ENCODE peak calls at places on chromosome 17, in nine cellular contexts. One of them, this sample, is unnamed.

GRCh38 chr17:7167832-7168231 is 11.3 kb downstream of the ASGR1 start:
- DNase-seq in T-cell: no peak
- DNase-seq in CD8-positive, alpha-beta memory T cell: no peak
- DNase-seq in mucosa of descending colon: no peak
- DNase-seq in activated effector memory CD4-positive, alpha-beta T cell treated with Interleukin-2 at 50 U/mL for 16 hours: no peak
- DNase-seq in activated CD4-positive, alpha-beta T cell treated with anti-CD3 and anti-CD28 coated beads, Interleukin-2, amount 50 U/mL, for 1 hour: no peak
- DNase-seq in T follicular helper cell: no peak
- DNase-seq in HEK293T: no peak
- DNase-seq in Kasumi-1: no peak
- DNase-seq in this sample: no peak

GRCh38 chr17:13024526-13025263 is 6.9 kb upstream of the ELAC2 start:
- DNase-seq in T-cell: peak
- DNase-seq in CD8-positive, alpha-beta memory T cell: peak
- DNase-seq in mucosa of descending colon: peak
- DNase-seq in activated effector memory CD4-positive, alpha-beta T cell treated with Interleukin-2 at 50 U/mL for 16 hours: peak
- DNase-seq in activated CD4-positive, alpha-beta T cell treated with anti-CD3 and anti-CD28 coated beads, Interleukin-2, amount 50 U/mL, for 1 hour: peak
- DNase-seq in T follicular helper cell: peak
- DNase-seq in HEK293T: peak
- DNase-seq in Kasumi-1: peak
- DNase-seq in this sample: peak

GRCh38 chr17:21211825-21212479 is 2.0 kb downstream of the TMEM11 start:
- DNase-seq in T-cell: no peak
- DNase-seq in CD8-positive, alpha-beta memory T cell: no peak
- DNase-seq in mucosa of descending colon: peak
- DNase-seq in activated effector memory CD4-positive, alpha-beta T cell treated with Interleukin-2 at 50 U/mL for 16 hours: no peak
- DNase-seq in activated CD4-positive, alpha-beta T cell treated with anti-CD3 and anti-CD28 coated beads, Interleukin-2, amount 50 U/mL, for 1 hour: no peak
- DNase-seq in T follicular helper cell: no peak
- DNase-seq in HEK293T: no peak
- DNase-seq in Kasumi-1: no peak
- DNase-seq in this sample: no peak

GRCh38 chr17:3710951-3711383 is 12.7 kb upstream of the HASPIN start:
- DNase-seq in T-cell: peak
- DNase-seq in CD8-positive, alpha-beta memory T cell: peak
- DNase-seq in mucosa of descending colon: peak
- DNase-seq in activated effector memory CD4-positive, alpha-beta T cell treated with Interleukin-2 at 50 U/mL for 16 hours: peak
- DNase-seq in activated CD4-positive, alpha-beta T cell treated with anti-CD3 and anti-CD28 coated beads, Interleukin-2, amount 50 U/mL, for 1 hour: peak
- DNase-seq in T follicular helper cell: peak
- DNase-seq in HEK293T: no peak
- DNase-seq in Kasumi-1: peak
- DNase-seq in this sample: peak

GRCh38 chr17:36529121-36529520 is 5.5 kb downstream of the MYO19 start:
- DNase-seq in T-cell: no peak
- DNase-seq in CD8-positive, alpha-beta memory T cell: no peak
- DNase-seq in mucosa of descending colon: no peak
- DNase-seq in activated effector memory CD4-positive, alpha-beta T cell treated with Interleukin-2 at 50 U/mL for 16 hours: no peak
- DNase-seq in activated CD4-positive, alpha-beta T cell treated with anti-CD3 and anti-CD28 coated beads, Interleukin-2, amount 50 U/mL, for 1 hour: no peak
- DNase-seq in T follicular helper cell: no peak
- DNase-seq in HEK293T: no peak
- DNase-seq in Kasumi-1: peak
- DNase-seq in this sample: no peak

GRCh38 chr17:56087199-56087598 is 66.1 kb upstream of the ANKFN1 start:
- DNase-seq in T-cell: no peak
- DNase-seq in CD8-positive, alpha-beta memory T cell: no peak
- DNase-seq in mucosa of descending colon: no peak
- DNase-seq in activated effector memory CD4-positive, alpha-beta T cell treated with Interleukin-2 at 50 U/mL for 16 hours: no peak
- DNase-seq in activated CD4-positive, alpha-beta T cell treated with anti-CD3 and anti-CD28 coated beads, Interleukin-2, amount 50 U/mL, for 1 hour: no peak
- DNase-seq in T follicular helper cell: no peak
- DNase-seq in HEK293T: no peak
- DNase-seq in Kasumi-1: no peak
- DNase-seq in this sample: no peak

GRCh38 chr17:69978056-69978646 is 96.9 kb upstream of the KCNJ16 start:
- DNase-seq in T-cell: no peak
- DNase-seq in CD8-positive, alpha-beta memory T cell: no peak
- DNase-seq in mucosa of descending colon: no peak
- DNase-seq in activated effector memory CD4-positive, alpha-beta T cell treated with Interleukin-2 at 50 U/mL for 16 hours: no peak
- DNase-seq in activated CD4-positive, alpha-beta T cell treated with anti-CD3 and anti-CD28 coated beads, Interleukin-2, amount 50 U/mL, for 1 hour: no peak
- DNase-seq in T follicular helper cell: no peak
- DNase-seq in HEK293T: no peak
- DNase-seq in Kasumi-1: no peak
- DNase-seq in this sample: no peak

GRCh38 chr17:1060991-1061390 is 64.1 kb downstream of the TIMM22 start:
- DNase-seq in T-cell: no peak
- DNase-seq in CD8-positive, alpha-beta memory T cell: no peak
- DNase-seq in mucosa of descending colon: peak
- DNase-seq in activated effector memory CD4-positive, alpha-beta T cell treated with Interleukin-2 at 50 U/mL for 16 hours: peak
- DNase-seq in activated CD4-positive, alpha-beta T cell treated with anti-CD3 and anti-CD28 coated beads, Interleukin-2, amount 50 U/mL, for 1 hour: peak
- DNase-seq in T follicular helper cell: no peak
- DNase-seq in HEK293T: no peak
- DNase-seq in Kasumi-1: no peak
- DNase-seq in this sample: no peak

GRCh38 chr17:4605826-4606225 is 21.5 kb downstream of the SMTNL2 start:
- DNase-seq in T-cell: no peak
- DNase-seq in CD8-positive, alpha-beta memory T cell: no peak
- DNase-seq in mucosa of descending colon: peak
- DNase-seq in activated effector memory CD4-positive, alpha-beta T cell treated with Interleukin-2 at 50 U/mL for 16 hours: no peak
- DNase-seq in activated CD4-positive, alpha-beta T cell treated with anti-CD3 and anti-CD28 coated beads, Interleukin-2, amount 50 U/mL, for 1 hour: no peak
- DNase-seq in T follicular helper cell: no peak
- DNase-seq in HEK293T: no peak
- DNase-seq in Kasumi-1: no peak
- DNase-seq in this sample: no peak

GRCh38 chr17:1455291-1455747 is 713 bp downstream of the CRK start:
- DNase-seq in T-cell: peak
- DNase-seq in CD8-positive, alpha-beta memory T cell: no peak
- DNase-seq in mucosa of descending colon: peak
- DNase-seq in activated effector memory CD4-positive, alpha-beta T cell treated with Interleukin-2 at 50 U/mL for 16 hours: peak
- DNase-seq in activated CD4-positive, alpha-beta T cell treated with anti-CD3 and anti-CD28 coated beads, Interleukin-2, amount 50 U/mL, for 1 hour: peak
- DNase-seq in T follicular helper cell: peak
- DNase-seq in HEK293T: peak
- DNase-seq in Kasumi-1: no peak
- DNase-seq in this sample: peak

GRCh38 chr17:32783602-32784001 is 93.3 kb downstream of the MYO1D start:
- DNase-seq in T-cell: no peak
- DNase-seq in CD8-positive, alpha-beta memory T cell: no peak
- DNase-seq in mucosa of descending colon: no peak
- DNase-seq in activated effector memory CD4-positive, alpha-beta T cell treated with Interleukin-2 at 50 U/mL for 16 hours: no peak
- DNase-seq in activated CD4-positive, alpha-beta T cell treated with anti-CD3 and anti-CD28 coated beads, Interleukin-2, amount 50 U/mL, for 1 hour: no peak
- DNase-seq in T follicular helper cell: no peak
- DNase-seq in HEK293T: peak
- DNase-seq in Kasumi-1: peak
- DNase-seq in this sample: peak

GRCh38 chr17:305090-305976 is 47.3 kb downstream of the RPH3AL start:
- DNase-seq in T-cell: no peak
- DNase-seq in CD8-positive, alpha-beta memory T cell: peak
- DNase-seq in mucosa of descending colon: peak
- DNase-seq in activated effector memory CD4-positive, alpha-beta T cell treated with Interleukin-2 at 50 U/mL for 16 hours: no peak
- DNase-seq in activated CD4-positive, alpha-beta T cell treated with anti-CD3 and anti-CD28 coated beads, Interleukin-2, amount 50 U/mL, for 1 hour: no peak
- DNase-seq in T follicular helper cell: no peak
- DNase-seq in HEK293T: no peak
- DNase-seq in Kasumi-1: no peak
- DNase-seq in this sample: no peak

GRCh38 chr17:79026345-79027273 is 2.6 kb downstream of the C1QTNF1 start:
- DNase-seq in T-cell: no peak
- DNase-seq in CD8-positive, alpha-beta memory T cell: no peak
- DNase-seq in mucosa of descending colon: no peak
- DNase-seq in activated effector memory CD4-positive, alpha-beta T cell treated with Interleukin-2 at 50 U/mL for 16 hours: no peak
- DNase-seq in activated CD4-positive, alpha-beta T cell treated with anti-CD3 and anti-CD28 coated beads, Interleukin-2, amount 50 U/mL, for 1 hour: no peak
- DNase-seq in T follicular helper cell: no peak
- DNase-seq in HEK293T: no peak
- DNase-seq in Kasumi-1: no peak
- DNase-seq in this sample: no peak